ENCODE peak calls at places on chromosomes 13 and 19, in five cellular contexts. K is epithelial cell of esophagus, I is cardiac muscle cell, U is fibroblast of mammary gland, Z is AG09309. J is an unnamed sample.

GRCh38 chr13:40403509-40404241 is 262.8 kb downstream of the FOXO1 start:
- DNase-seq in K (no peak), I (no peak), U (no peak), Z (no peak), J (no peak)

GRCh38 chr13:101492251-101492910 is 39.9 kb downstream of the ITGBL1 start:
- DNase-seq in K (no peak), I (no peak), U (no peak), Z (no peak), J (no peak)

GRCh38 chr13:69477451-69477850 is 630.2 kb upstream of the ATXN8OS start:
- DNase-seq in K (no peak), I (no peak), U (no peak), Z (no peak), J (no peak)

GRCh38 chr19:42596391-42597071 is 1.8 kb upstream of the CEACAM8 start:
- DNase-seq in K (peak), I (peak), U (peak), Z (no peak), J (peak)

GRCh38 chr13:73722120-73722519 is 412.1 kb downstream of the KLF12 start:
- DNase-seq in K (peak), I (no peak), U (peak), Z (peak), J (peak)

GRCh38 chr13:50156140-50156539 is 140.9 kb downstream of the KCNRG start:
- DNase-seq in K (peak), I (no peak), U (peak), Z (peak), J (no peak)

GRCh38 chr19:19531951-19532805 is 3.5 kb downstream of the YJEFN3 start:
- DNase-seq in K (peak), I (peak), U (peak), Z (no peak), J (peak)

GRCh38 chr19:1445932-1446712 is 3.8 kb upstream of the APC2 start:
- DNase-seq in K (no peak), I (peak), U (no peak), Z (no peak), J (no peak)

GRCh38 chr13:59301166-59301551 is 862.6 kb downstream of the DIAPH3 start:
- DNase-seq in K (no peak), I (no peak), U (no peak), Z (no peak), J (no peak)

GRCh38 chr19:2476451-2477140 is 669 bp downstream of the GADD45B start:
- DNase-seq in K (peak), I (peak), U (peak), Z (no peak), J (peak)

GRCh38 chr13:71285700-71286099 is 581.3 kb downstream of the DACH1 start:
- DNase-seq in K (peak), I (no peak), U (no peak), Z (no peak), J (peak)

GRCh38 chr13:63124863-63125262 is 1709.2 kb upstream of the PCDH20 start:
- DNase-seq in K (peak), I (peak), U (peak), Z (no peak), J (no peak)

GRCh38 chr19:49441210-49441959 is at the start of gene SLC17A7:
- DNase-seq in K (no peak), I (peak), U (no peak), Z (no peak), J (peak)
- TF ChIP-seq CTCF in K (no peak), I (no peak), U (no peak), Z (no peak), J (no peak)

GRCh38 chr13:110012102-110012739 is 225.8 kb upstream of the IRS2 start:
- DNase-seq in K (peak), I (no peak), U (peak), Z (peak), J (no peak)
- TF ChIP-seq CTCF in K (no peak), I (no peak), U (no peak), Z (no peak), J (no peak)

GRCh38 chr13:21318891-21319532 is 140.1 kb downstream of the ZDHHC20 start:
- DNase-seq in K (no peak), I (no peak), U (no peak), Z (no peak), J (no peak)
- TF ChIP-seq CTCF in K (no peak), I (no peak), U (no peak), Z (no peak), J (no peak)

DNA sequence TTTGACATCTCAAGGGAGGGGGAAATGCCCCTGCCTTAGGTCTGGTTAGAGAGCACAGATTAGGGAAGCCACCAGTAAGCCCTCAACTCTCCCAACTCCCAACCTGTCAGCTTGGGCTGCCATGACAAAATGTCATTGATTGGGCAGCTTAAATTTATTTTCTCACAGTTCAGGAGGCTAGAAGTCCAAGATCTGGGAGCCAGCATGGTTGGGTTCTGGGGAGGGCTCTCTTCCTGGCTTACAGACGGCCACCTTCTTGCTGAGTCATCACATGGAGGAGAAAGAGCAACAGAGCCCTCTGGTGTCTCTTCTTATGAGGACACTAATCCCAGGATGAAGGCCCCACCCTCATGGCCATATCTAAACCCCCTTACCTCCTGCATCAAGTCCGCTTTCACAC is 24.2 kb downstream of the C19orf12 start:
- DNase-seq in K (peak), I (no peak), U (peak), Z (no peak), J (peak)
- TF ChIP-seq CTCF in K (peak), I (peak), U (peak), Z (peak), J (peak)

GRCh38 chr19:34676697-34677385 is at the start of gene SCGB2B2:
- DNase-seq in K (no peak), I (peak), U (no peak), Z (peak), J (peak)
- TF ChIP-seq CTCF in K (no peak), I (peak), U (no peak), Z (peak), J (no peak)

GRCh38 chr13:22569830-22570229 is 610.9 kb upstream of the SGCG start:
- DNase-seq in K (no peak), I (no peak), U (no peak), Z (no peak), J (no peak)
- TF ChIP-seq CTCF in K (no peak), I (no peak), U (no peak), Z (no peak), J (no peak)